ENCODE peak calls at places on chromosomes 2 and 18, in eight cellular contexts. B, C, M, K, V, Z, N and A are unnamed samples.
A peak's percentile ranks its signal among the peaks of the same experiment; 100 is the strongest.

GRCh38 chr2:72118951-72119350 is 28.7 kb downstream of the CYP26B1 start:
- DNase-seq in N (no peak), B (no peak), M (no peak), V (no peak), K (no peak), Z (no peak), C (no peak), A (no peak)

GRCh38 chr2:26175191-26175715 is 2.4 kb downstream of the GAREM2 start:
- DNase-seq in B (no peak), N (no peak), M (no peak), V (peak; percentile 14), Z (no peak), K (no peak), C (no peak), A (no peak)

GRCh38 chr2:74138952-74139323 is 8.8 kb downstream of the BOLA3 start:
- DNase-seq in Z (no peak), M (no peak), V (no peak), C (no peak), B (no peak), N (no peak), K (no peak), A (no peak)

GRCh38 chr18:5510109-5510846 is 33.5 kb downstream of the EPB41L3 start:
- DNase-seq in Z (no peak), V (no peak), B (no peak), C (no peak), K (no peak), N (no peak), M (no peak), A (no peak)

GRCh38 chr2:40401896-40402295 is 50.0 kb downstream of the SLC8A1 start:
- DNase-seq in Z (no peak), V (no peak), B (peak; percentile 97), K (no peak), C (no peak), N (no peak), M (no peak), A (no peak)

GRCh38 chr2:145199052-145199451 is 679.1 kb upstream of the ZEB2 start:
- DNase-seq in C (peak; percentile 30), B (peak; percentile 78), M (no peak), V (no peak), N (no peak), K (no peak), Z (no peak), A (no peak)

GRCh38 chr2:86396304-86396785 is 44.8 kb upstream of the KDM3A start:
- DNase-seq in Z (peak; percentile 33), N (no peak), K (no peak), V (no peak), C (peak; percentile 86), B (peak; percentile 64), M (peak; percentile 31), A (peak; percentile 54)

GRCh38 chr2:162317910-162318279 is 589 bp downstream of the IFIH1 start:
- DNase-seq in C (peak; percentile 58), B (peak; percentile 61), Z (no peak), N (no peak), V (no peak), K (peak; percentile 61), M (no peak), A (peak; percentile 53)

GRCh38 chr2:2633017-2633416 is 301.9 kb upstream of the MYT1L start:
- DNase-seq in C (no peak), N (no peak), K (no peak), M (no peak), Z (no peak), B (no peak), V (no peak), A (no peak)

GRCh38 chr2:58893645-58894336 is 652.7 kb upstream of the FANCL start:
- DNase-seq in C (no peak), B (no peak), V (no peak), N (no peak), Z (no peak), M (peak; percentile 23), K (no peak), A (no peak)

GRCh38 chr2:234905547-234906260 is 46.1 kb upstream of the SH3BP4 start:
- DNase-seq in M (no peak), C (peak; percentile 9), Z (no peak), N (no peak), K (no peak), V (no peak), B (peak; percentile 10), A (no peak)

GRCh38 chr2:11998626-11999378 is 252.4 kb downstream of the LPIN1 start:
- DNase-seq in C (no peak), V (no peak), B (no peak), M (no peak), Z (no peak), N (no peak), K (no peak), A (no peak)

GRCh38 chr2:166126014-166126639 is 1.7 kb downstream of the SCN1A start:
- DNase-seq in M (peak; percentile 22), K (no peak), C (no peak), Z (no peak), B (no peak), N (no peak), V (no peak), A (no peak)

GRCh38 chr2:29749041-29749440 is 172.3 kb downstream of the ALK start:
- DNase-seq in B (peak; percentile 34), M (no peak), V (no peak), N (no peak), Z (no peak), C (no peak), K (no peak), A (no peak)

GRCh38 chr2:191144217-191144616 is 6.6 kb downstream of the STAT4 start:
- DNase-seq in C (no peak), K (no peak), N (no peak), B (no peak), V (no peak), Z (no peak), M (no peak), A (no peak)